ENCODE peak calls at places on chromosomes 1 and 21, in five cellular contexts. P is CD8-positive, alpha-beta T cell; E is thoracic aorta; I is lung; B is cardiac muscle cell. X is an unnamed sample.

GRCh38 chr1:207959141-207959825 is 48.4 kb upstream of the CD34 start:
- DNase-seq in P (no peak), B (peak; percentile 60), E (peak; percentile 58), I (peak; percentile 57), X (no peak)

GRCh38 chr1:89809556-89809955 is 11.3 kb upstream of the LRRC8D start:
- DNase-seq in I (no peak), P (no peak), B (no peak), E (no peak), X (no peak)

GRCh38 chr1:30668026-30668425 is 55.4 kb downstream of the MATN1 start:
- DNase-seq in P (no peak), B (no peak), I (no peak), E (no peak), X (no peak)

GRCh38 chr1:188669715-188670114 is 1807.9 kb downstream of the BRINP3 start:
- DNase-seq in B (no peak), E (no peak), I (no peak), P (no peak), X (no peak)

GRCh38 chr1:189970331-189971230 is 507.1 kb downstream of the BRINP3 start:
- DNase-seq in P (no peak), I (no peak), B (no peak), E (no peak), X (no peak)

GRCh38 chr1:85583355-85584263 is 3.0 kb downstream of the CCN1 start:
- DNase-seq in P (no peak), B (no peak), I (no peak), E (no peak), X (no peak)

GRCh38 chr1:217896490-217896889 is 265.3 kb downstream of the SPATA17 start:
- DNase-seq in E (no peak), B (no peak), I (no peak), P (no peak), X (no peak)

GRCh38 chr1:22773981-22774471 is 63.4 kb downstream of the EPHB2 start:
- DNase-seq in E (peak; percentile 60), I (peak; percentile 51), B (peak; percentile 42), P (no peak), X (no peak)

GRCh38 chr1:203420220-203420705 is 55.3 kb upstream of the PRELP start:
- DNase-seq in I (no peak), P (no peak), E (no peak), B (no peak), X (no peak)

GRCh38 chr1:119653839-119654170 is 5.7 kb upstream of the ZNF697 start:
- DNase-seq in P (no peak), B (no peak), I (no peak), E (no peak), X (no peak)

GRCh38 chr1:179702923-179703322 is 40.2 kb upstream of the FAM163A start:
- DNase-seq in I (no peak), B (no peak), P (no peak), E (no peak), X (no peak)

GRCh38 chr1:156146749-156147405 is 6.5 kb upstream of the SEMA4A start:
- DNase-seq in B (no peak), E (no peak), P (no peak), I (no peak), X (no peak)

GRCh38 chr21:18244721-18245486 is at the start of gene CHODL:
- DNase-seq in I (no peak), P (no peak), E (no peak), B (peak; percentile 25), X (no peak)

GRCh38 chr1:209585672-209586071 is 2.2 kb downstream of the CAMK1G start:
- DNase-seq in E (no peak), B (peak; percentile 80), P (no peak), I (peak; percentile 44), X (no peak)

GRCh38 chr21:42975886-42976608 is 1.7 kb downstream of the PKNOX1 start:
- DNase-seq in B (no peak), I (no peak), P (no peak), E (no peak), X (no peak)

GRCh38 chr1:207407655-207408256 is 46.4 kb upstream of the CR2 start:
- DNase-seq in P (no peak), E (no peak), B (no peak), I (no peak), X (no peak)

GRCh38 chr1:112337028-112337531 is 58.9 kb upstream of the CTTNBP2NL start:
- DNase-seq in B (peak; percentile 55), E (no peak), P (no peak), I (peak; percentile 42), X (no peak)

GRCh38 chr1:180261524-180262160 is 31.6 kb downstream of the LHX4 start:
- DNase-seq in P (no peak), I (no peak), E (no peak), B (no peak), X (no peak)

GRCh38 chr1:88917321-88918025 is 26.1 kb upstream of the GTF2B start:
- DNase-seq in P (no peak), E (no peak), B (no peak), I (no peak), X (no peak)

GRCh38 chr1:52920791-52921291 is 699 bp downstream of the ECHDC2 start:
- DNase-seq in I (no peak), E (no peak), P (no peak), B (no peak), X (no peak)

GRCh38 chr1:61461406-61462384 is 263.2 kb downstream of the TM2D1 start:
- DNase-seq in P (no peak), B (no peak), I (no peak), E (no peak), X (no peak)

GRCh38 chr1:53637726-53638640 is 101.0 kb downstream of the GLIS1 start:
- DNase-seq in B (no peak), E (no peak), P (no peak), I (no peak), X (no peak)

GRCh38 chr1:87074001-87074795 is 159.8 kb downstream of the HS2ST1 start:
- DNase-seq in P (no peak), B (no peak), E (no peak), I (no peak), X (no peak)

GRCh38 chr1:202658766-202659165 is 51.5 kb downstream of the SYT2 start:
- DNase-seq in P (no peak), E (no peak), B (no peak), I (no peak), X (no peak)

GRCh38 chr1:156247460-156248322 is at the start of gene PAQR6:
- DNase-seq in E (no peak), P (no peak), I (no peak), B (no peak), X (no peak)

GRCh38 chr1:39047374-39048229 is 21.5 kb downstream of the NDUFS5 start:
- DNase-seq in B (peak; percentile 12), P (no peak), E (peak; percentile 22), I (peak; percentile 30), X (no peak)

GRCh38 chr1:248702714-248703113 is at the start of gene OR14I1:
- DNase-seq in E (no peak), B (no peak), I (no peak), P (no peak), X (no peak)

GRCh38 chr1:248710305-248710900 is 7.8 kb upstream of the OR14I1 start:
- DNase-seq in B (no peak), I (no peak), E (no peak), P (no peak), X (no peak)

GRCh38 chr1:248699099-248699498 is 3.5 kb downstream of the OR14I1 start:
- DNase-seq in B (no peak), E (no peak), P (no peak), I (no peak), X (no peak)

GRCh38 chr1:248703674-248704073 is 1.1 kb upstream of the OR14I1 start:
- DNase-seq in I (no peak), E (no peak), B (no peak), P (no peak), X (no peak)

DNA sequence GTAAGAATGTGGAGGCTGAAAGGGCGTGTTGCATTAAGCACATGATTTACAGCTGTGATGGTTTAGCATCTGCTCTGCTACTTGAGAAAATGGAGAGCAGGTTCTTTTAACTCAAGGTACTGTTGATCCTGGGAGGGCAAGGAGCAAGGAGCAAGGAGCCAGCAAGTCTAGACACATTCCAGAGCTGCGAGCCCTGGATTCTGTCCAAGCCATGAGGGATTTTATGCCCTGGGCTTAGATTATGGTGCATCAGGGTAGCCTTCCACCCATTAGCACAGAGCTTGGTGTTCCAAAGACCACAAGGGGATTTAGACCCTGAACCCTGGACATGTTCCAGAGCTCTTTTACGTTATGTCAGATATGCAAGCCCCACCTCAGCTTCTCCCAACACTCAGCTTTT is 2.0 kb upstream of the OR14I1 start:
- DNase-seq in E (no peak), B (no peak), I (no peak), P (no peak), X (no peak)
- H3K9me3 ChIP-seq in E (no peaks in the 10 kb centered on the region), B (no peaks in the 10 kb centered on the region), I (no peaks in the 10 kb centered on the region), P (no peaks in the 10 kb centered on the region), X (no peaks in the 10 kb centered on the region)

GRCh38 chr1:4328402-4329071 is 325.9 kb upstream of the AJAP1 start:
- DNase-seq in B (no peak), I (no peak), P (no peak), E (no peak), X (no peak)

GRCh38 chr1:4323309-4323708 is 331.1 kb upstream of the AJAP1 start:
- DNase-seq in P (no peak), B (no peak), E (no peak), I (no peak), X (no peak)

GRCh38 chr1:4318720-4319119 is 335.7 kb upstream of the AJAP1 start:
- DNase-seq in I (no peak), P (no peak), B (no peak), E (no peak), X (no peak)

DNA sequence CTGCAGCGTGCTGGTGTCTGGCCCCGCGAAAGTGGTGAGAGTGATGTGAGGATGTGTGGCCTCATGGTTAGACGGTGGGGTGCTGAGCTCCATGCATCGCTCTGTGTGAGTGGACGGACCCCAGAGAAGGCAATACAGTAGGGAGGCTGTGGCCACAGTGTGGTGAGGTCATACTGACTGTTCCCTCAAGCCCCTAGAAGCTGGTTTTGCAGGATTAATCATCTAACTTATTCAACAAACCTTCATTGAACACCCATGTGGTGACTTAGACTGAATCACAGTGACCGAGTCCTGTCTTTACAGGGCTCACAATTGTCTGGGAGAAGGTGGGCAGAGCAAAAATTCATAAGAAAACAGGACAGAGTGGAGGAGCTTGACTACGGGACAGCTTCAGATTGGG is 329.8 kb upstream of the AJAP1 start:
- DNase-seq in P (no peak), E (no peak), I (no peak), B (no peak), X (no peak)
- H3K9me3 ChIP-seq in P (no peaks in the 10 kb centered on the region), E (no peaks in the 10 kb centered on the region), I (no peaks in the 10 kb centered on the region), B (no peaks in the 10 kb centered on the region), X (no peaks in the 10 kb centered on the region)

GRCh38 chr1:15432327-15432726 is 5.9 kb upstream of the CTRC start:
- DNase-seq in B (peak; percentile 57), E (no peak), P (no peak), I (no peak), X (no peak)

GRCh38 chr1:15429701-15430149 is 8.5 kb upstream of the CTRC start:
- DNase-seq in B (no peak), I (no peak), E (no peak), P (no peak), X (no peak)

GRCh38 chr1:15431571-15431948 is 6.7 kb upstream of the CTRC start:
- DNase-seq in P (no peak), I (no peak), B (no peak), E (no peak), X (no peak)

GRCh38 chr1:15428815-15429435 is 9.3 kb upstream of the CTRC start:
- DNase-seq in B (no peak), E (no peak), P (no peak), I (no peak), X (no peak)

GRCh38 chr1:15430787-15431570 is 7.3 kb upstream of the CTRC start:
- DNase-seq in P (peak; percentile 67), I (peak; percentile 69), E (no peak), B (peak; percentile 68), X (peak; percentile 81)
- H3K9me3 ChIP-seq in P (no peaks in the 10 kb centered on the region), I (no peaks in the 10 kb centered on the region), E (no peaks in the 10 kb centered on the region), B (no peaks in the 10 kb centered on the region), X (no peaks in the 10 kb centered on the region)

GRCh38 chr21:33238146-33238545 is 8.4 kb downstream of the IFNAR2 start:
- DNase-seq in P (no peak), E (no peak), I (no peak), B (no peak), X (no peak)
- H3K9me3 ChIP-seq in P (no peaks in the 10 kb centered on the region), E (no peaks in the 10 kb centered on the region), I (no peaks in the 10 kb centered on the region), B (no peaks in the 10 kb centered on the region), X (no peaks in the 10 kb centered on the region)